ENCODE peak calls at places on chromosomes 12 and 14, in six cellular contexts. A, Z, Q, N, O and K are unnamed samples.

GRCh38 chr12:124347805-124348658 is 53.1 kb downstream of the RFLNA start:
- DNase-seq in A (no peak), Z (no peak), N (no peak), O (no peak), Q (no peak), K (no peak)

GRCh38 chr12:96241484-96242256 is 47.5 kb downstream of the ELK3 start:
- DNase-seq in N (peak; percentile 75), A (peak; percentile 42), Q (peak; percentile 93), O (peak; percentile 53), Z (no peak), K (no peak)

GRCh38 chr12:1574863-1575254 is 19.5 kb downstream of the FBXL14 start:
- DNase-seq in O (no peak), N (no peak), Z (no peak), Q (no peak), A (no peak), K (no peak)

GRCh38 chr12:79019672-79020071 is 155.1 kb downstream of the SYT1 start:
- DNase-seq in Q (no peak), A (no peak), Z (no peak), O (no peak), N (no peak), K (no peak)

GRCh38 chr14:28468191-28469151 is 298.1 kb upstream of the FOXG1 start:
- DNase-seq in N (no peak), Q (no peak), A (no peak), O (no peak), Z (no peak), K (no peak)

GRCh38 chr14:45254771-45255170 is 1.8 kb upstream of the MIS18BP1 start:
- DNase-seq in A (no peak), Z (no peak), N (no peak), O (no peak), Q (no peak), K (no peak)

GRCh38 chr12:27542628-27543027 is 18.6 kb downstream of the PPFIBP1 start:
- DNase-seq in O (peak; percentile 90), Q (no peak), Z (peak; percentile 95), N (no peak), A (no peak), K (no peak)

GRCh38 chr14:89178802-89179201 is 238.2 kb downstream of the FOXN3 start:
- DNase-seq in A (no peak), O (no peak), N (no peak), Q (no peak), Z (peak; percentile 44), K (no peak)

GRCh38 chr14:98953544-98954346 is 318.3 kb downstream of the BCL11B start:
- DNase-seq in Q (no peak), A (peak; percentile 59), Z (no peak), O (peak; percentile 7), N (peak; percentile 39), K (no peak)

GRCh38 chr14:69105326-69105725 is 47.6 kb downstream of the DCAF5 start:
- DNase-seq in Z (no peak), Q (no peak), A (no peak), O (peak; percentile 87), N (no peak), K (no peak)

GRCh38 chr14:33617154-33617553 is 333.7 kb downstream of the EGLN3 start:
- DNase-seq in N (no peak), Q (no peak), Z (peak; percentile 9), A (no peak), O (peak; percentile 82), K (peak; percentile 50)

GRCh38 chr12:94762943-94763342 is 112.6 kb upstream of the TMCC3 start:
- DNase-seq in N (no peak), Q (no peak), Z (no peak), O (no peak), A (no peak), K (no peak)

GRCh38 chr12:50635857-50636256 is 128.0 kb upstream of the ATF1 start:
- DNase-seq in Q (no peak), O (no peak), A (no peak), N (no peak), Z (no peak), K (no peak)

GRCh38 chr14:31154956-31155355 is 52.6 kb downstream of the HECTD1 start:
- DNase-seq in Z (no peak), A (no peak), O (peak; percentile 25), Q (no peak), N (no peak), K (no peak)

GRCh38 chr14:69648480-69649414 is 37.4 kb downstream of the SUSD6 start:
- DNase-seq in Q (no peak), O (peak; percentile 60), A (no peak), N (no peak), Z (no peak), K (no peak)

GRCh38 chr12:76919388-76920181 is 40.8 kb upstream of the CSRP2 start:
- DNase-seq in O (no peak), A (no peak), N (no peak), Q (no peak), Z (no peak), K (no peak)

GRCh38 chr12:113472191-113473190 is 820 bp upstream of the LHX5 start:
- DNase-seq in A (no peak), N (no peak), O (no peak), Q (no peak), Z (no peak), K (no peak)

GRCh38 chr12:56326126-56326525 is 7.7 kb downstream of the PAN2 start:
- DNase-seq in N (no peak), Q (no peak), Z (no peak), A (no peak), O (no peak), K (no peak)

GRCh38 chr14:69268763-69269162 is 8.8 kb downstream of the GALNT16 start:
- DNase-seq in A (no peak), Q (no peak), O (peak; percentile 84), Z (no peak), N (no peak), K (no peak)

GRCh38 chr12:53820503-53820902 is 68.7 kb upstream of the CISTR start:
- DNase-seq in O (peak; percentile 76), Z (no peak), Q (no peak), A (no peak), N (no peak), K (no peak)

GRCh38 chr12:9404469-9405260 is 196.5 kb upstream of the PZP start:
- DNase-seq in A (no peak), O (no peak), Z (no peak), N (peak; percentile 34), Q (no peak), K (no peak)

GRCh38 chr12:54024581-54024980 is 3.7 kb upstream of the HOXC6 start:
- DNase-seq in O (no peak), Q (no peak), N (no peak), Z (no peak), A (no peak), K (no peak)

DNA sequence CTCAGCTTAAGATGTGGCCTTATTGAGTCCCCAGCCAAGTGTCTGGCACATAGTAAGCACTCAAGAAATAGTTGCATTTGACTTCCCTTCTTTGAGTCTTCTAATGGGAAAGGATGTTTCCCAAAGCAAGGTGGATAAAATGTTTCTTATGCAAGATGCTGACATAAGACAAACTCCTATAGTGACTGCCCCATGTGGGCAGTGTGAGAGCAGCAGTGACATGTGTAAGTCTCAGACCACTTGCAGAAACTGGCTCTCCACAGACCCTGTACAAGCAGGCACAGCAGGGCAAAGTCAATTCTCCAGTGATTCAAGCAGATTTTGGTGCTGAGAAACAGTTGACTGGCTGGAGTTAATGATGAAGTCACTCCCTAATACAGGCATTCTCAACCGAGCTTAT is 255.3 kb downstream of the ANO2 start:
- DNase-seq in Q (no peak), O (no peak), A (no peak), Z (no peak), N (no peak), K (no peak)
- H3K4me3 ChIP-seq in Q (no peak overlapping the region), O (no peak overlapping the region), A (no peak overlapping the region), Z (no peak overlapping the region), N (no peak overlapping the region), K (no peak overlapping the region)

DNA sequence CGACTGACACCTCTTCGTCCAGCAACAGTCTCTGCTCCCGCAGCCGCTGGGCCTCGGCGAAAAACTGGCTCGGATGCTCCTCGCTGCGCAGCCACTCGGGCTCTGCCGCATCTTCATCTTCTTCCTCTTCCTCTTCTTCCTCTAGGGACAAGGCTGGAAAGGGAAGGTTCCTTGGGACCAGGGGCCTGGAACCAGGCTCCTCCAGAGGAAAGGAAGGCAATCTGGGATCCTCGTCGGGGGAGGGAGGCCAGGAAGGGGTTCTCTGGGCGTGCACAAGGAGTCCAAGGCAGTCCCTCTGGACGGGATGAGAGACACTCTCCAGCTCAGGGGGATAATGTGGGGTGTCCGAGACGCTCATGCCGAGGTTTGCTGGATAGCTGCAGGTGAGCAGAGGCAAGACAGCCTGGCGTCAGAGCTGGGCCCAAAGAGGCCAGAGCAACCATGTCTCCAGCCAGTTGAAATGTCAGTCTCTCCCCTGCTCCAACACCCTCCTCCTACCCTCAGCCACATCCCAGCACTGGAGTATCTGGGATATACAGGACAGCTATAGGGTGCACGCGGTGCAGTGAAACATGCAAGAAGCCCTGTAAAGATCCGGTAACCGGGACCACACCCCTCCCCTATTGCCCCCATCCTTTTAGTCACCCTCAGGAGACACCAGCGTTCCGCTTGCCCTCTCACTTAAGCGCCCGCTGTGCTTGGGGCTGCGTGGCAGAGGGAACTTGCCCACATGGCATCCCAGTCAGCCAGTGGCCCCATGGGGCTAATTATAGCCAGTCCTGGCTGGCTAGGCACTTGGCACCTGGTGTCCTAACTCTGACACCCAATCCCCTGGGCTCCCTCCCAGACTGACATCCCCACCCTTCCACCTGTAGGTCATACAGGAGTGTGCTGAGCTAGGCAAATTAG is at the start of gene KLHL33:
- DNase-seq in N (no peak), O (peak; percentile 36), A (no peak), Q (no peak), Z (no peak), K (no peak)
- H3K4me3 ChIP-seq in N (peak within 1 kb of the TSS; percentile 28), O (peak within 1 kb of the TSS; percentile 24), A (no peak within 1 kb of the TSS), Q (no peak within 1 kb of the TSS), Z (peak within 1 kb of the TSS; percentile 20), K (peak within 1 kb of the TSS; percentile 16)

GRCh38 chr12:48115957-48116356 is 3.2 kb upstream of the PFKM start:
- DNase-seq in O (no peak), Q (no peak), A (no peak), N (no peak), Z (no peak), K (no peak)
- H3K4me3 ChIP-seq in O (no peak overlapping the region), Q (no peak overlapping the region), A (no peak overlapping the region), N (no peak overlapping the region), Z (no peak overlapping the region), K (no peak overlapping the region)

GRCh38 chr14:75805646-75806045 is 144.6 kb downstream of the TTLL5 start:
- DNase-seq in A (no peak), O (no peak), Q (no peak), Z (no peak), N (no peak), K (no peak)

GRCh38 chr14:75804570-75805275 is 143.7 kb downstream of the TTLL5 start:
- DNase-seq in O (no peak), Z (no peak), A (no peak), Q (no peak), N (no peak), K (no peak)

GRCh38 chr14:75803768-75804167 is 142.7 kb downstream of the TTLL5 start:
- DNase-seq in Z (no peak), N (no peak), O (no peak), A (no peak), Q (no peak), K (no peak)

GRCh38 chr14:75806247-75806876 is 145.3 kb downstream of the TTLL5 start:
- DNase-seq in O (no peak), A (no peak), Z (no peak), N (no peak), Q (no peak), K (no peak)

DNA sequence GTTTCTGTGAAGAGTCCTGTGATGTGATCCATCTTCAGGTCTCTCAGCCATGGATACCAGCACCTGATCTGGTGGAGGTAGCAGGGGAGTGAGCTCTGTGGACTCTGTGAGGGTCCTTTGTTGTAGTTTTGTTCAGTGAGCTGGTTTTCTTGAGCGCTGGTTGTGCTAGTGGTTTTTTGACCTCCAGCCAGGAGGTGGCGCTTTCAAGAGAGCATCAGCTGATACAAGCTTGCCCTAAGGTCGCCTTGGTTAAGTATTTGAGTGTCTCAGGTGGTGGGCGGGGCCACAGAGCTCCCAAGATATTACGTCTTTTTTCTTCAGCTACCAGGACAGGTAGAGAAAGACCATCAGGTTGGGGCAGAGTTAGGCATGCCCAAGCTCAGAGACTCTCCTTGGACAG is 139.7 kb downstream of the TTLL5 start:
- DNase-seq in Q (no peak), Z (no peak), O (no peak), A (no peak), N (no peak), K (no peak)
- H3K4me3 ChIP-seq in Q (no peak overlapping the region), Z (no peak overlapping the region), O (no peak overlapping the region), A (no peak overlapping the region), N (no peak overlapping the region), K (no peak overlapping the region)